ENCODE peak calls at places on chromosomes 13 and 19, in eight cellular contexts. T is colonic mucosa, P is tibial artery, J is HL-60, U is H9, I is Caco-2, A is breast epithelium, R is HFFc6. V is an unnamed sample.

GRCh38 chr13:75705395-75705794 is 69.3 kb downstream of the LMO7 start:
- DNase-seq in T (no peak), P (no peak), J (no peak), U (no peak), I (no peak), A (no peak), R (peak), V (no peak)

GRCh38 chr13:22837980-22838615 is 342.7 kb upstream of the SGCG start:
- DNase-seq in T (no peak), P (no peak), J (no peak), U (no peak), I (no peak), A (no peak), R (no peak), V (no peak)

GRCh38 chr19:1632462-1633268 is 19.8 kb downstream of the TCF3 start:
- DNase-seq in T (peak), P (no peak), J (no peak), U (no peak), I (peak), A (no peak), R (no peak), V (no peak)

GRCh38 chr13:113537909-113538688 is 46.5 kb upstream of the TFDP1 start:
- DNase-seq in T (no peak), P (peak), J (no peak), U (no peak), I (no peak), A (peak), R (no peak), V (no peak)

GRCh38 chr19:42497492-42498226 is 30.6 kb downstream of the CEACAM1 start:
- DNase-seq in T (peak), P (no peak), J (no peak), U (no peak), I (peak), A (no peak), R (no peak), V (no peak)

GRCh38 chr19:17325881-17326594 is 8.6 kb downstream of the ANO8 start:
- DNase-seq in T (no peak), P (peak), J (no peak), U (no peak), I (no peak), A (no peak), R (no peak), V (no peak)

GRCh38 chr19:35269425-35270117 is 809 bp downstream of the USF2 start:
- DNase-seq in T (peak), P (peak), J (peak), U (peak), I (peak), A (peak), R (peak), V (peak)

GRCh38 chr13:63208811-63209210 is 1793.2 kb upstream of the PCDH20 start:
- DNase-seq in T (no peak), P (no peak), J (no peak), U (no peak), I (no peak), A (no peak), R (no peak), V (no peak)

GRCh38 chr19:48842744-48843162 is 6.5 kb upstream of the HSD17B14 start:
- DNase-seq in T (peak), P (no peak), J (no peak), U (peak), I (peak), A (no peak), R (peak), V (no peak)

GRCh38 chr19:18190278-18190677 is 2.7 kb upstream of the MPV17L2 start:
- DNase-seq in T (no peak), P (no peak), J (no peak), U (no peak), I (no peak), A (no peak), R (no peak), V (no peak)

GRCh38 chr13:80755925-80756324 is 415.0 kb upstream of the SPRY2 start:
- DNase-seq in T (no peak), P (no peak), J (no peak), U (no peak), I (no peak), A (no peak), R (no peak), V (no peak)

GRCh38 chr19:18857223-18857622 is 25.5 kb downstream of the UPF1 start:
- DNase-seq in T (no peak), P (no peak), J (no peak), U (no peak), I (no peak), A (no peak), R (no peak), V (no peak)

GRCh38 chr13:33497146-33497845 is 211.7 kb upstream of the STARD13 start:
- DNase-seq in T (no peak), P (no peak), J (no peak), U (no peak), I (no peak), A (no peak), R (peak), V (no peak)

GRCh38 chr13:109789262-109789661 is 2.9 kb upstream of the IRS2 start:
- DNase-seq in T (no peak), P (no peak), J (no peak), U (no peak), I (no peak), A (no peak), R (no peak), V (no peak)

GRCh38 chr19:55012294-55012693 is 25.8 kb downstream of the GP6 start:
- DNase-seq in T (no peak), P (no peak), J (no peak), U (no peak), I (no peak), A (no peak), R (no peak), V (no peak)

GRCh38 chr19:10858204-10858828 is 10.1 kb downstream of the C19orf38 start:
- DNase-seq in T (no peak), P (no peak), J (no peak), U (no peak), I (peak), A (no peak), R (no peak), V (no peak)

GRCh38 chr13:110811008-110811720 is 97.7 kb downstream of the ING1 start:
- DNase-seq in T (no peak), P (peak), J (no peak), U (no peak), I (no peak), A (no peak), R (no peak), V (no peak)

GRCh38 chr19:48868196-48868886 is at the start of gene PLEKHA4:
- DNase-seq in T (peak), P (peak), J (no peak), U (peak), I (no peak), A (no peak), R (no peak), V (no peak)

GRCh38 chr13:98576215-98576945 is 527 bp downstream of the STK24 start:
- DNase-seq in T (peak), P (peak), J (no peak), U (no peak), I (peak), A (no peak), R (no peak), V (no peak)

GRCh38 chr13:68358218-68358817 is 1128.2 kb upstream of the PCDH9 start:
- DNase-seq in T (no peak), P (no peak), J (no peak), U (no peak), I (no peak), A (no peak), R (no peak), V (no peak)

GRCh38 chr19:632228-633067 is 889 bp downstream of the POLRMT start:
- DNase-seq in T (peak), P (no peak), J (peak), U (peak), I (peak), A (no peak), R (peak), V (no peak)

GRCh38 chr13:40478775-40479174 is 187.7 kb downstream of the FOXO1 start:
- DNase-seq in T (no peak), P (no peak), J (no peak), U (no peak), I (no peak), A (no peak), R (no peak), V (no peak)

GRCh38 chr19:17847538-17848366 is at the start of gene JAK3:
- DNase-seq in T (no peak), P (no peak), J (no peak), U (peak), I (no peak), A (no peak), R (no peak), V (no peak)

GRCh38 chr13:113064534-113065405 is 40.8 kb upstream of the F7 start:
- DNase-seq in T (no peak), P (no peak), J (no peak), U (no peak), I (no peak), A (no peak), R (peak), V (no peak)

GRCh38 chr19:2810141-2811091 is 9.3 kb upstream of the ZNF554 start:
- DNase-seq in T (no peak), P (no peak), J (no peak), U (no peak), I (no peak), A (no peak), R (no peak), V (no peak)

GRCh38 chr19:49084206-49085019 is 838 bp upstream of the SNRNP70 start:
- DNase-seq in T (peak), P (no peak), J (no peak), U (no peak), I (peak), A (no peak), R (no peak), V (no peak)

GRCh38 chr13:70784590-70784989 is 676.3 kb upstream of the KLHL1 start:
- DNase-seq in T (no peak), P (no peak), J (no peak), U (no peak), I (no peak), A (no peak), R (no peak), V (no peak)

GRCh38 chr13:51674276-51674675 is 90.0 kb downstream of the WDFY2 start:
- DNase-seq in T (peak), P (no peak), J (no peak), U (no peak), I (peak), A (peak), R (no peak), V (no peak)

GRCh38 chr13:85538957-85539356 is 260.3 kb downstream of the SLITRK6 start:
- DNase-seq in T (no peak), P (no peak), J (no peak), U (no peak), I (no peak), A (no peak), R (no peak), V (no peak)

GRCh38 chr19:5023128-5023571 is 54.2 kb downstream of the KDM4B start:
- DNase-seq in T (no peak), P (no peak), J (no peak), U (no peak), I (no peak), A (peak), R (no peak), V (no peak)

GRCh38 chr13:43567608-43568007 is 219.2 kb downstream of the ENOX1 start:
- DNase-seq in T (no peak), P (no peak), J (no peak), U (no peak), I (no peak), A (no peak), R (peak), V (no peak)

GRCh38 chr19:50293263-50294004 is 35.7 kb downstream of the KCNC3 start:
- DNase-seq in T (no peak), P (no peak), J (no peak), U (peak), I (no peak), A (no peak), R (no peak), V (no peak)

GRCh38 chr13:33349314-33349995 is 63.9 kb upstream of the STARD13 start:
- DNase-seq in T (peak), P (peak), J (no peak), U (peak), I (no peak), A (no peak), R (no peak), V (no peak)

GRCh38 chr13:113766035-113766800 is 7.2 kb downstream of the TMEM255B start:
- DNase-seq in T (no peak), P (peak), J (no peak), U (no peak), I (no peak), A (no peak), R (no peak), V (no peak)

GRCh38 chr13:73970413-73971055 is 163.7 kb downstream of the KLF12 start:
- DNase-seq in T (no peak), P (no peak), J (no peak), U (no peak), I (no peak), A (no peak), R (no peak), V (no peak)

GRCh38 chr19:36973021-36973843 is 57.1 kb downstream of the ZNF568 start:
- DNase-seq in T (peak), P (peak), J (peak), U (peak), I (no peak), A (peak), R (peak), V (no peak)
- TF ChIP-seq CTCF in T (peak), P (peak), J (peak), U (no peak), I (no peak), A (peak), R (peak), V (no peak)

DNA sequence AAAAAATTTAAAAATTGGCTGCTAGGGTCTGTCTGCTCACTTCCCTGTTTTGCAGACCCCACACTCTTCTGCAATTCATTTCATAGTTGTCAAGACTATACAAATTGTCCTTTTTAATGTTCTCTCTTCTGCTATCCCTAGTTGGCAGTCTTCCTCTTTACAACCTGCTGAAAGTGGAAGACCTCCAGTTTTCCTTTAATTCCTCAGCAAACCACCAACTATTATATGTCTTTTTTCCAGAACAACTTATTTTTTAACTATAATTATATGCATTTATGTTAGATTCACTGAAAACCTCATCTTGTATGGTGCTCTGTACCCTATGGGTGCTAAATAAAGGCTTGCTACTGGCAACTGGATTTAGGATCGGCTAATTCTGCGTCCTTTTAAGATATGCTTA is 1.1 kb upstream of the PHF11 start:
- DNase-seq in T (no peak), P (no peak), J (no peak), U (no peak), I (no peak), A (no peak), R (no peak), V (no peak)
- TF ChIP-seq CTCF in T (no peak), P (no peak), J (no peak), U (no peak), I (no peak), A (no peak), R (no peak), V (no peak)

DNA sequence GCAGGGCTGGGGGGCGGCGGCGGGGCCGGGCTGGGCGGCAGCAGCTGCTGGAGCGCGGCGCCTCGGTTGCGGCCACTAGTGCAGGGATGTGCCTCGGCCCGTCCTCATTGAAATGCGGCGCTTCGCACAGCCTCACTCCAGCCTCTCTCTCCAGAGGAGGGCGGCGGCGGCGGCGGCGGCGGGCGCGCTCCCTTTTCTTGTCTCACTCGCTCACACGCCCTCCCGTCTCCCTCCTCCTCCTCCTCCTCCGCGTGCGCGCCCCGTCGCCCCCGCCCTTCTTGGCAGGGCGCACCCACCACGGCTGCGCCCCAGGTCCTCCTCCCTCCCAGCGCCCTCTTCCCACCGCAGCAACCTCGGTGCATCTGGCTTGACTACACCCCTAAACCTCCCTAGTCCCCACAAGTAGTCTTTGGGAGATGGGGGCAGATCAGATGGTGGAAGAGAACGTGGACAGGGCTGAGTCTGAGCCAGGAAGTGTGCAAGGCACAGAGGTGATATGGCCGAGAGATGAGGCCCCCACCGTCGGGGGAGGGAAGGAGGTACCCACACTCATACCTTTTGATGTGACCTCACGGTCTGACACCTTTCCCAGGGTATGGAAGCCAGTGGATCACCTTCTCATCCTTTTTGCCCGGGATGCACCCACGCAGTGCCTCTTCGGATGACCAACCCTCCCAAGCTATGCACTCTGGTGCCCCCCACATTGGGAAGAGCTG is at the start of gene DCLK1:
- DNase-seq in T (peak), P (peak), J (no peak), U (peak), I (no peak), A (no peak), R (no peak), V (no peak)
- TF ChIP-seq CTCF in T (no peak), P (no peak), J (no peak), U (no peak), I (no peak), A (no peak), R (no peak), V (no peak)

DNA sequence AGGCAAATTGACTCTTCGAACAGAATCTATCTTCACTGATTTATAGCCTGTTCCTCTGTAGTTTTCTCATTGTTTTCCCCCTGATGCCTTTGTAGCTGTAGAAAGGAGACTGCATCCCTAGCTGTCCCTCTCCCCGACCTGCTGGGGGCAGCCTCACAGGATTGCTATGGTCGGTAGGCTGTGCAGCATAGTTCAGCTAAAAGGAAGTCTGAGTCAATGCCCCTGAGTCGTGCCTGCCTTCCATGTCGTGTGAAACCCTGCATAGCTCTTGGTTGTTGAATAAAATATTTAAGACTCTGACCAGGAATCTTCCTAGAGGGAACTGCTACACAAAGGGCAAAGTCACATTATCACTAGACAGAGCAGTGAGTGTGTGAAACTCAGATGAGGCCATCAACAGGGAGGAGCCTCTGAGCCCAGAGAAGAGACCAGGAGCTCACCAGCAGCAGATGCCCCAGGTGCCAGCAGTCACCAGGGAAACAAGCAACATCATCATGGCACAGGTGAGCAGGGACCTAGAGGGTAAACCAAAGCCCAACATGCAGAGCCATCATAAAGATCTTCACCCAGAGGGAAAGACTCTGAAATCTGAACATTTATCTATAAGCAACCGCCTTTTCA is 108.4 kb upstream of the NBEA start:
- DNase-seq in T (no peak), P (no peak), J (no peak), U (peak), I (no peak), A (no peak), R (peak), V (no peak)
- TF ChIP-seq CTCF in T (no peak), P (no peak), J (no peak), U (peak), I (no peak), A (no peak), R (no peak), V (no peak)

GRCh38 chr19:13017306-13018036 is 22.2 kb downstream of the NFIX start:
- DNase-seq in T (no peak), P (no peak), J (no peak), U (peak), I (no peak), A (no peak), R (no peak), V (no peak)
- TF ChIP-seq CTCF in T (no peak), P (no peak), J (no peak), U (no peak), I (no peak), A (no peak), R (no peak), V (no peak)

GRCh38 chr13:20035130-20035529 is 76.6 kb downstream of the ZMYM2 start:
- DNase-seq in T (no peak), P (no peak), J (no peak), U (no peak), I (no peak), A (no peak), R (no peak), V (no peak)
- TF ChIP-seq CTCF in T (no peak), P (no peak), J (no peak), U (no peak), I (peak), A (no peak), R (no peak), V (peak)

GRCh38 chr19:8322638-8322997 is 1.3 kb downstream of the RPS28 start:
- DNase-seq in T (no peak), P (no peak), J (no peak), U (no peak), I (no peak), A (no peak), R (no peak), V (no peak)

GRCh38 chr19:8321067-8321759 is at the start of the genes NDUFA7 and RPS28:
- DNase-seq in T (peak), P (peak), J (peak), U (peak), I (peak), A (peak), R (peak), V (peak)

GRCh38 chr19:8321760-8322637 is 703 bp downstream of the RPS28 start:
- DNase-seq in T (no peak), P (no peak), J (no peak), U (no peak), I (no peak), A (no peak), R (no peak), V (no peak)

GRCh38 chr19:8319807-8320520 is 1.2 kb downstream of the NDUFA7 start:
- DNase-seq in T (no peak), P (no peak), J (no peak), U (no peak), I (no peak), A (no peak), R (no peak), V (no peak)

DNA sequence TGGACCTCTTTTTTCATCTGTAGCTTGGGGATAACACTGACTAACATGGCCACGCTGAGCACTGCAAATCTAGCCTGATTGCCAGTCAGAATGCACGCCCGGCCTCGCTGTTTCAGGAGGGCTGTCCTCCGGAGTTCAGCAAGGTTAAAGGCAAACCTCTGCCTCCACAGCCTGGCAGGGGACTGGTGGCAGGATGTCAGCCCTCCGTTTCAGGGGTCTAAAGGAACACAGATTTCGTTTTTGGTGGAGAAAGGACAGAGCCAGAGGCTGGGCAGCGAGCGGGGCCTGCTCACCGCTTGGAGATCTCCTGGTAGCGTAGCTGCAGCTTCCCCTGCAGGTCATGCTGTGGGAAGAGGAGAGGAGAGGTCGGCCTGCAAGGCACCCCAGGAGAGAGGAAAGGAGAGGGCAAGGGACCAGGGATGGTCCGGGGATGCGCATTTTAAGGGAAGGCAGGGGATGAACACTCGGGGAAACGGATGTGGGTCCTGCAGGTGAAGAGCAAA is 560 bp downstream of the NDUFA7 start:
- DNase-seq in T (no peak), P (no peak), J (no peak), U (no peak), I (no peak), A (no peak), R (no peak), V (no peak)
- TF ChIP-seq CTCF in T (no peak), P (no peak), J (no peak), U (no peak), I (no peak), A (no peak), R (no peak), V (no peak)